ENCODE peak calls at places on chromosomes 16 and 17, in ten cellular contexts. M is cardiac muscle cell, K is IMR-90, W is fibroblast of mammary gland, F is heart left ventricle, P is thoracic aorta, O is H1, N is heart right ventricle, G is natural killer cell, J is AG09309. H is an unnamed sample.

GRCh38 chr16:10895053-10895946 is 18.3 kb downstream of the CIITA start:
- DNase-seq in M (peak), K (peak), W (peak), F (peak), P (no peak), O (peak), N (peak), G (no peak), J (no peak), H (peak)

GRCh38 chr16:30922960-30923535 is 324 bp upstream of the FBXL19 start:
- DNase-seq in M (peak), K (peak), W (peak), F (peak), P (peak), O (peak), N (peak), G (peak), J (peak), H (peak)

GRCh38 chr17:17836818-17837379 is at the start of gene SREBF1:
- DNase-seq in M (no peak), K (peak), W (no peak), F (peak), P (no peak), O (peak), N (no peak), G (peak), J (no peak), H (peak)

GRCh38 chr16:11565665-11566064 is 21.1 kb downstream of the LITAF start:
- DNase-seq in M (no peak), K (no peak), W (no peak), F (no peak), P (no peak), O (no peak), N (no peak), G (no peak), J (no peak), H (no peak)

GRCh38 chr17:4708436-4708835 is 2.0 kb upstream of the ARRB2 start:
- DNase-seq in M (no peak), K (no peak), W (no peak), F (no peak), P (no peak), O (no peak), N (no peak), G (no peak), J (no peak), H (no peak)

GRCh38 chr16:54055191-54055590 is 231.4 kb downstream of the IRX3 start:
- DNase-seq in M (no peak), K (no peak), W (no peak), F (no peak), P (no peak), O (no peak), N (no peak), G (no peak), J (no peak), H (no peak)

GRCh38 chr16:88634141-88634993 is 4.0 kb upstream of the IL17C start:
- DNase-seq in M (no peak), K (peak), W (peak), F (peak), P (no peak), O (no peak), N (peak), G (peak), J (no peak), H (peak)

GRCh38 chr16:68884867-68885266 is 41.5 kb downstream of the TANGO6 start:
- DNase-seq in M (no peak), K (no peak), W (no peak), F (no peak), P (no peak), O (no peak), N (no peak), G (no peak), J (no peak), H (no peak)

GRCh38 chr16:85798283-85798776 is 1.0 kb downstream of the EMC8 start:
- DNase-seq in M (no peak), K (peak), W (no peak), F (no peak), P (no peak), O (no peak), N (no peak), G (no peak), J (no peak), H (no peak)

GRCh38 chr17:17538417-17539391 is 42.5 kb upstream of the RASD1 start:
- DNase-seq in M (peak), K (peak), W (no peak), F (no peak), P (no peak), O (no peak), N (no peak), G (no peak), J (no peak), H (no peak)

GRCh38 chr17:82895087-82895486 is 55.3 kb upstream of the ZNF750 start:
- DNase-seq in M (no peak), K (no peak), W (no peak), F (no peak), P (no peak), O (no peak), N (no peak), G (no peak), J (no peak), H (no peak)

GRCh38 chr16:79613009-79613408 is 12.5 kb upstream of the MAF start:
- DNase-seq in M (no peak), K (no peak), W (peak), F (no peak), P (no peak), O (no peak), N (no peak), G (no peak), J (peak), H (no peak)

DNA sequence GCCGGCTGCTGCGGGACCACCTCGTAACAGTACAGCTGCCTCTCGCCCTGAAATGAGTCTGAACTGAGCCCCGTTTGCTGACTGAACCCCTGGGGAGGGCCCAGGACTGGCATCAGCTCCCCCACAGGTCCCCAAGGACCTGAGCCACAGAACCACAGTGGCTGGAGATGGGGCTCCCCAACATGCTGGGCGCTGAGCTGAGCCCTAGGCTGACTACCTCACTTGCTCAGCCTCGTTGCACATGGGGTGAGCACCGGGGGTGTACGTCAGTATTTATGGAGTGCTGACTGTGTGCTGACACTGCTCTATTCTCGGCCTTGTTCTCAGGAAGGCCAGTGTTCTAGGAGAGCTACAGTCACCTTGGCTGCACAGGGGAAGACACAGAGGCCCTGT is 6.6 kb upstream of the VASN start:
- DNase-seq in M (no peak), K (no peak), W (no peak), F (no peak), P (no peak), O (no peak), N (no peak), G (no peak), J (no peak), H (no peak)
- TF ChIP-seq CTCF in M (no peak), K (no peak), W (no peak), F (no peak), P (no peak), O (no peak), N (no peak), G (no peak), J (no peak), H (no peak)

GRCh38 chr16:3095869-3096268 is 3.2 kb downstream of the ZSCAN10 start:
- DNase-seq in M (no peak), K (no peak), W (peak), F (no peak), P (no peak), O (no peak), N (peak), G (peak), J (no peak), H (no peak)
- TF ChIP-seq CTCF in M (peak), K (peak), W (peak), F (peak), P (no peak), O (peak), N (peak), G (peak), J (peak), H (no peak)

DNA sequence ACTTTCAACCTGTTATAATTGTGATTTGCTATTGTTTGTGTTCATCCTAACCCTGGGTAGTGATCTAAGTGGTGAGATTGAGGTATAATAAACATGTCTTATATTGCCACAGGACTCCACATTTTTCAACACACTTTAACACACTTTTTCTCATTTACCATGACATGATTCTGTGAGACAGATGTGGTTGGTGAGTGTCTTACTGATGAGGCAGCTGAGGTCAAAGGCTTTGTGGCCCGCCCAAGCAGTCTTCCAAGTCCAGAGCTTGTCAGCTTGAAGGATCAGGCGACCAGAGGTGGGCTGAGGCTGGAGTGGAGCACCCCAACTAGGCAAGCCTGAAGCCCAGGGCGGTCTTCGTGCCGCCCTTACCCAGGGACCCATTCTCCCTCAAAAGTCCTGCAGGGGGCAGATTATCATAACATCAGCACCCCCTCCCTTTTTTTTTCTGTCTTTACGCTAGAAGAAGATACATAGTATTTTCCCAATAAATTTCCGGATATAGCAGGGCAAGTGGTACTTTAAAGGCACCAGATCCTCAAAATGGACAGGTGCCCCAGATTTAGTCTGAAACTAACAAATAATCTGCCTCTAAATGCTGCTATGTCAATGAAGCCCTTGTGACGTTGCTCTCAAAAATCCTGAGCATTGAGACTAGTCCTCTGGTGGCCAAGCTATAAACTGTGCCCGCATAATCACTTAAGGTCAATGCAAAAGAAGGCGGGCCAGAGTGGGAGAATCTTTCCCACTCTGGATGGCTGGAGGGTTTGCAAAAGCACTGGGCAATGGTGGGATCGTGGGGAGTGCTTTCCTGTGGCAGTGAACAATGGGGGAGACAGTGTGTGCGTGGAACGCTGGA is 21.1 kb downstream of the KCTD19 start:
- DNase-seq in M (no peak), K (no peak), W (peak), F (no peak), P (no peak), O (no peak), N (no peak), G (no peak), J (no peak), H (no peak)
- TF ChIP-seq CTCF in M (no peak), K (no peak), W (no peak), F (no peak), P (no peak), O (peak), N (no peak), G (no peak), J (no peak), H (no peak)

GRCh38 chr16:84183911-84184310 is 2.9 kb downstream of the TAF1C start:
- DNase-seq in M (no peak), K (no peak), W (no peak), F (no peak), P (no peak), O (no peak), N (no peak), G (no peak), J (no peak), H (no peak)
- TF ChIP-seq CTCF in M (no peak), K (no peak), W (peak), F (peak), P (no peak), O (peak), N (peak), G (no peak), J (peak), H (no peak)

GRCh38 chr16:29664133-29664912 is 1.3 kb downstream of the SPN start:
- DNase-seq in M (no peak), K (no peak), W (no peak), F (no peak), P (no peak), O (no peak), N (no peak), G (peak), J (no peak), H (no peak)
- TF ChIP-seq CTCF in M (no peak), K (no peak), W (no peak), F (no peak), P (no peak), O (no peak), N (no peak), G (no peak), J (no peak), H (no peak)

DNA sequence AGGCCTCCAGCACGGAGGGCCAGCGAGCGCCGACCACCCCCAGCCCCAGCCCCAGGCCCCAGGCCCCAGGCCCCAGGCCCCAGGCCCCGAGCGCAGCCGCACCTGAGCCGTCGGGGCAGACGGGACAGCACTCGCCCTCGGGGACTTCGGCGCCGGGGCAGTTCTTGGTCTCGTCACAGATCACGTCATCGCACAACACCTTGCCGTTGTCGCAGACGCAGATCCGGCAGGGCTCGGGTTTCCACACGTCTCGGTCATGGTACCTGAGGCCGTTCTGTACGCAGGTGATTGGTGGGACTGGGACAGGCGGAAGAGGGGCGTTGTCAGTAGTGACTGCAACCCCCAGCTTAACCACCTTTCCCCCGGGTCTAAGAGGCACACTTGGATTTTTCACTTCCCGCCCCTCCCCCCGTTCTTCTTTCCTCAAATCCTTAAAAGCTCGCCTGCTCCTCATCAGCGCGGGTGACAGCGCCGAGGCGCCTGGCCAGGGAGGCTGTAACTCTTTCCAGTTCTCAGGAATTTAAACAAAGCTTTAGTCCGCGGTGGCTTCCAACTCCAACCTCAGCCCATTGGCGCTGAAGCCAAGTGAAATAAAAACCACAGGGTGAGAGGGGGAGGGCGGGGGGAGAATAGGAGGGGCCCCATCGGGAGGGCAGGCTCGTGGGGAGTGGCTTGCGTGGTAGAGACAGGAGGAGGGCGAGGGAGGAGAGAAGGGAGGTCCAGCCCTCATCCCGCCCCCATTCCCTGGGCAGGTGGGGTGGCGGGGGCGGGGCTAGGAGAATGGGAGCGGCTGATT is 1.6 kb downstream of the COL1A1 start:
- DNase-seq in M (peak), K (peak), W (peak), F (peak), P (peak), O (no peak), N (peak), G (peak), J (no peak), H (peak)
- TF ChIP-seq CTCF in M (no peak), K (no peak), W (no peak), F (no peak), P (no peak), O (no peak), N (no peak), G (no peak), J (no peak), H (no peak)

GRCh38 chr17:36592711-36593321 is 1.1 kb downstream of the DHRS11 start:
- DNase-seq in M (no peak), K (no peak), W (no peak), F (no peak), P (no peak), O (no peak), N (no peak), G (no peak), J (no peak), H (no peak)
- TF ChIP-seq CTCF in M (no peak), K (no peak), W (no peak), F (no peak), P (no peak), O (no peak), N (no peak), G (no peak), J (no peak), H (no peak)

DNA sequence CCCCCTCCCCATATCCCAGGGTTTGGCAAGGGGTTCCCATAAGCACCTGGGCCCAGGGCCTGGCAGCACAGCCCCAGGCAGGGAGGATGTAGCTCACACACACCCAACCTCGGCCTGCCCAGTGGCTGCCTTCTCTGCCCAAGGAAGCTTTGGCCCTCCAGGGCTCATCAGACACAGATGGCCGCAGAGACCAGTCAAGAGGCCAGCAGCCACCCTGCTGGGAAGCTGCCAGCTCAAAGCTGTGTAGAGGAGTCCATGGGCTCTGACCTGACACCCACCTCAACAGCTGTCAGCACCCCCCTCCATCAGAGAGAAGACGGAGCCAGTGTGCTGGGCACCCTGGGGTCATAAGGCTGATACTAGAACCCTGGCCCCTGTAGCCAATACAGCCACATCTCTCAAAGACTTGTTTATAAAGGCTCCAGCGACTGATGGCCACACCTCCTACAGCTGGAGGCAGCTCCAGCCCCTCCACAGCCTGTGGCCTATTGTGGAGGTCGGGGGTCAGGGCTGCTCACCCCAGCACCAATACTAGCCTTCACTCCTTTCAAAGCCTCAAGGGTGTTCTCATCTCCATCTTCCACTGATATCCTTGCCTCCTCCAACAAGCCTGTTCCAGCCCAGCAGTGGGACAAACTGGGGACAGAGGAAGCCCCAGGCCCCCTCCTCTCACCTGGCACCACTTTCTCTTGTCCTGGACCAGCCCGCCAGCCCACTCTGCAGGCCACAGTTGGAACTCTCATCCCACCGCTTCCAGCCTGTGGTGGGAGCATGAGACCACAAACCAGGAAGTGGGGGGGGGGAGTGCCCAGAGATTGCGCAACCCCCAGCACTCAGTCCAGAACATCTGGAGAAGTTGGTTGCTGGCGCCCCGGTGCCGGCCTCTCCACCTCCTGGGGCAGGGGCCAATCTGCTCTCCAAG is 2.2 kb upstream of the MPG start:
- DNase-seq in M (no peak), K (peak), W (peak), F (peak), P (no peak), O (no peak), N (peak), G (no peak), J (peak), H (peak)
- TF ChIP-seq CTCF in M (peak), K (peak), W (peak), F (peak), P (peak), O (peak), N (peak), G (no peak), J (peak), H (no peak)

H was measured in nephron progenitor cell.